ENCODE peak calls at places on chromosomes 4 and X, in nine cellular contexts. D is K562, H is epithelial cell of proximal tubule, R is heart left ventricle, A is mucosa of descending colon, X is dorsolateral prefrontal cortex, Y is NB4, V is SK-N-SH, F is upper lobe of right lung. I is an unnamed sample.

GRCh38 chrX:46681849-46682248 is 77.1 kb downstream of the SLC9A7 start:
- DNase-seq in D (no peak), H (no peak), R (no peak), A (no peak), X (no peak), Y (no peak), V (no peak), F (no peak), I (no peak)

GRCh38 chr4:54645830-54646229 is 11.9 kb upstream of the KIT start:
- DNase-seq in D (no peak), H (no peak), R (no peak), A (no peak), X (no peak), Y (no peak), V (no peak), F (no peak), I (no peak)

GRCh38 chr4:122819708-122820449 is 6.8 kb upstream of the FGF2 start:
- DNase-seq in D (no peak), H (no peak), R (no peak), A (no peak), X (no peak), Y (peak), V (no peak), F (no peak), I (no peak)

GRCh38 chrX:35670894-35671293 is 127.2 kb upstream of the MAGEB16 start:
- DNase-seq in D (no peak), H (no peak), R (no peak), A (no peak), X (no peak), Y (no peak), V (no peak), F (no peak), I (no peak)

GRCh38 chr4:27844359-27844758 is 983.7 kb downstream of the STIM2 start:
- DNase-seq in D (no peak), H (no peak), R (no peak), A (no peak), X (no peak), Y (no peak), V (no peak), F (no peak), I (no peak)

GRCh38 chr4:56902703-56903102 is 5.0 kb upstream of the REST start:
- DNase-seq in D (no peak), H (no peak), R (no peak), A (no peak), X (no peak), Y (no peak), V (no peak), F (no peak), I (no peak)

GRCh38 chr4:124152130-124152529 is 560.4 kb downstream of the ANKRD50 start:
- DNase-seq in D (no peak), H (no peak), R (no peak), A (no peak), X (no peak), Y (peak), V (no peak), F (no peak), I (peak)

GRCh38 chr4:37615720-37616063 is 70.5 kb downstream of the RELL1 start:
- DNase-seq in D (no peak), H (no peak), R (no peak), A (no peak), X (no peak), Y (no peak), V (no peak), F (no peak), I (no peak)

GRCh38 chrX:15525664-15526416 is 25.2 kb downstream of the BMX start:
- DNase-seq in D (no peak), H (no peak), R (no peak), A (no peak), X (no peak), Y (no peak), V (no peak), F (no peak), I (no peak)

GRCh38 chrX:19687395-19687794 is 172.1 kb upstream of the MAP3K15 start:
- DNase-seq in D (no peak), H (no peak), R (no peak), A (no peak), X (no peak), Y (no peak), V (peak), F (no peak), I (no peak)

GRCh38 chrX:53280703-53281320 is 572 bp downstream of the IQSEC2 start:
- DNase-seq in D (no peak), H (no peak), R (peak), A (no peak), X (no peak), Y (no peak), V (no peak), F (no peak), I (no peak)

DNA sequence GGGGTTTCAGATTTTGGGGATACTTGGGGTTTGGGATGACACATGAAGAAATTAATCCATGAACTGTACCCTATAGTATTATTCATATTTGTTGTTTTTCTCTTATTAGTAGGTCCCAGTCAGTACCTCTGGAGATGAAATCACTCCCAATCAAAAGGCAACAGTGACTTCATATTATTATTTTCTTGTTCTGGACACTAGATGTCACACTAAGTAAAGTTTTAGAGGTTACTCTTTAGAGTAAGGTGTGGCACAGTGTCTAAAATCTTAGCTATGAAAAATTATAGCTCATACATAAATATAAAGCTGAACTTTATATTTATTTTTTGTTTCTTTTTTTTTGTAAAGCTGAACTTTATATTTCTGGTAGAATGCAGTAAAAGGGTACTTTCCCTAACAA is 35.1 kb downstream of the FAM114A1 start:
- DNase-seq in D (peak), H (no peak), R (no peak), A (no peak), X (no peak), Y (peak), V (peak), F (no peak), I (no peak)
- TF ChIP-seq CTCF in D (peak), H (peak), R (peak), A (peak), X (peak), Y (peak), V (peak), F (peak), I (no peak)

DNA sequence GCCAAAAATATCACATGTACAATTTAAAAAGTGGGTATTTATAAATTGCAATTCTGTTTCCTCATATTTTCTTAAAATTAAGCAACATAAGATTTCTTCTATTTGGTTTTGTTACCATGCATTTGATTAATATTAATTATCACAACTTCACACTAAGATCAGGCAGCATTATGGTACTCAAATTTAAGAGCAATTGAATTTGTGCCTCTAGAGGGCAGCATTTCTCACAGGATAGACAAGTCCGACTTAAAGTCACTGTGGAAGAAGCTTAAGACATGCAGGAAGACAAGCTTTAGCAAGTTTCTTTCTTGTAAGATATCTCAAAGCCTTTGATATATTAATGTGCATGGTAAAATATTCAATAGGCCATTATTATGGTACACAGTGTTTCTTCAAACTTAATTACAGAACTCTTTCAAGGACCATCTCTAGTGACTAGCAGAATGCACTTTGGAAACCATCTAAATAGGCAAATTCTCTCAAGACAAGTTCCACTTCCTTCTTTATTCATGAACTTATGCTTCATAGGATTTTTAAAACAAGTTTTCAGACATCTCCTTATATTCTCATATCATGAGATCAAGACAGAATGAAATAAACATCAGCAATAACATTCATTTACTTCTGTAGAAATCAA is 35.0 kb downstream of the FBXW7 start:
- DNase-seq in D (peak), H (peak), R (peak), A (no peak), X (no peak), Y (peak), V (peak), F (no peak), I (peak)
- H3K4me3 ChIP-seq in D (no peak), H (no peak), R (no peak), A (no peak), X (no peak), Y (no peak), V (no peak), F (no peak), I (no peak)

DNA sequence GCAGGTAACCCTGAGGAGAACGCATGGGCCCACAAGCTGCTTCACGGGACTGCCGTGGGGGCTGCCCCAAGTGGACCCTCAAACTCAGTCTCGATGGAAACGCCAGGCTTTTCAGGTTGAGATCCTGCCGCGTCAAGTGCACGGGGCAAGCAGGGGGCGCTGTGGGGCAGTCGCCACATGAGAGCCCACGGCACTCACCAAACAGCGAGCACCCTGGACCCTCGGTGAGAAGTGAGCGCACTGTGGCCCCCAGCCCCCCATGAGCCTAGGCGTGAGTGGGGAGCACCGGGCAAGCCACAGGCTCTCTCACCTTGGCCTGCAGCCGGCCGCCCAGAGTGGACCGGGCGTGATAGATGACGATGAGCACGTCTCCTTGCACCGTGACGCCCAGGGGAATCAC is 50.9 kb upstream of the CPLX1 start:
- DNase-seq in D (no peak), H (no peak), R (no peak), A (no peak), X (no peak), Y (peak), V (peak), F (no peak), I (no peak)
- TF ChIP-seq CTCF in D (peak), H (peak), R (no peak), A (no peak), X (no peak), Y (peak), V (peak), F (peak), I (peak)

DNA sequence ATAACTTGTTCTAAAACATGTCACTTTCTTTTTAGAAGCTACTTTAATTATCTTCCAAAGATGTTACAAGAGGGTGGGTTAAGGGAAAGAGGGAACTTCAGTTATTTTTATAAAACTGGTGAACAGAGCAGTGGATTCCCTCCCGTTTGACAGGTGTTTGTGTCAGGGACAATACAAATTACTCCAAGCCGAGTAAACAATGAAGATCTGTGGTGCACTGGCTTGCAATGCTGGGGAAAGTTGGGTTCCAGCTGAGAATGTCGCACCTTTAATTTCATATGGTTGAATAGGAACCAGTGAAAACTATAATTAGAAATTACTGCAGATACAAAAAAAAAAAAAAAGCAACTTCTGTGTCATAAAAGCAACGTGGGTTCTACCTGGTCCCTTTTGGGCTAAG is 98.6 kb upstream of the TTC29 start:
- DNase-seq in D (no peak), H (no peak), R (no peak), A (no peak), X (no peak), Y (no peak), V (no peak), F (no peak), I (no peak)
- H3K4me3 ChIP-seq in D (no peak), H (no peak), R (no peak), A (no peak), X (no peak), Y (no peak), V (no peak), F (no peak), I (no peak)

GRCh38 chr4:87006531-87007344 is 71.9 kb downstream of the AFF1 start:
- DNase-seq in D (peak), H (no peak), R (peak), A (peak), X (peak), Y (peak), V (peak), F (peak), I (peak)
- TF ChIP-seq CTCF in D (peak), H (peak), R (no peak), A (peak), X (no peak), Y (no peak), V (peak), F (peak), I (peak)

GRCh38 chr4:6855692-6856297 is 53.8 kb upstream of the TBC1D14 start:
- DNase-seq in D (no peak), H (no peak), R (no peak), A (no peak), X (no peak), Y (peak), V (no peak), F (no peak), I (no peak)
- H3K4me3 ChIP-seq in D (no peak), H (no peak), R (peak), A (no peak), X (no peak), Y (peak), V (no peak), F (no peak), I (no peak)

I was measured in astrocyte of the cerebellum.